ENCODE peak calls at places on chromosomes 1 and 21, in ten cellular contexts. V is IMR-90, W is astrocyte, G is colonic mucosa, H is fibroblast of lung, O is DND-41, C is MM.1S, X is neural progenitor cell, T is GM23248, R is mammary epithelial cell. M is an unnamed sample.

GRCh38 chr1:53987880-53988279 is 30.1 kb downstream of the LDLRAD1 start:
- DNase-seq in V (peak; percentile 24), W (no peak), G (no peak), H (peak; percentile 8), O (no peak), C (peak; percentile 39), X (no peak), T (peak; percentile 24), R (no peak), M (no peak)

GRCh38 chr21:32940079-32941014 is 85.4 kb upstream of the OLIG2 start:
- DNase-seq in V (peak; percentile 43), W (peak; percentile 10), G (peak; percentile 40), H (peak; percentile 52), O (peak; percentile 49), C (peak; percentile 79), X (peak; percentile 84), T (peak; percentile 65), R (peak; percentile 26), M (peak; percentile 71)

GRCh38 chr1:172135076-172135672 is 285.3 kb upstream of the C1orf105 start:
- DNase-seq in V (no peak), W (no peak), G (no peak), H (no peak), O (peak; percentile 10), C (peak; percentile 28), X (peak; percentile 31), T (no peak), R (no peak), M (no peak)

GRCh38 chr1:201505505-201505893 is 1.4 kb downstream of the CSRP1 start:
- DNase-seq in V (peak; percentile 76), W (peak; percentile 66), G (peak; percentile 79), H (peak; percentile 77), O (no peak), C (no peak), X (peak; percentile 77), T (peak; percentile 80), R (peak; percentile 74), M (peak; percentile 72)

GRCh38 chr1:245074232-245074747 is 80.5 kb upstream of the KIF26B start:
- DNase-seq in V (peak; percentile 74), W (peak; percentile 54), G (no peak), H (peak; percentile 33), O (no peak), C (no peak), X (peak; percentile 69), T (peak; percentile 46), R (peak; percentile 18), M (no peak)

GRCh38 chr1:161182214-161182613 is 4.9 kb upstream of the B4GALT3 start:
- DNase-seq in V (peak; percentile 60), W (peak; percentile 33), G (no peak), H (peak; percentile 62), O (no peak), C (peak; percentile 89), X (no peak), T (peak; percentile 84), R (peak; percentile 87), M (no peak)

GRCh38 chr1:82836246-82836645 is 1035.5 kb downstream of the ADGRL2 start:
- DNase-seq in V (no peak), W (no peak), G (no peak), H (no peak), O (no peak), C (no peak), X (no peak), T (peak; percentile 14), R (no peak), M (no peak)

GRCh38 chr1:151828931-151829330 is 2.7 kb downstream of the RORC start:
- DNase-seq in V (peak; percentile 11), W (peak; percentile 19), G (peak; percentile 57), H (no peak), O (peak; percentile 64), C (no peak), X (peak; percentile 88), T (peak; percentile 32), R (peak; percentile 69), M (peak; percentile 92)

GRCh38 chr1:197355248-197355995 is 87.4 kb downstream of the CRB1 start:
- DNase-seq in V (no peak), W (no peak), G (no peak), H (no peak), O (no peak), C (no peak), X (no peak), T (no peak), R (no peak), M (no peak)

GRCh38 chr1:214514819-214515383 is 36.5 kb downstream of the PTPN14 start:
- DNase-seq in V (no peak), W (no peak), G (no peak), H (no peak), O (no peak), C (no peak), X (peak; percentile 36), T (no peak), R (no peak), M (no peak)

GRCh38 chr1:44239961-44240371 is 26.7 kb downstream of the DMAP1 start:
- DNase-seq in V (no peak), W (no peak), G (no peak), H (peak; percentile 41), O (no peak), C (no peak), X (no peak), T (peak; percentile 8), R (no peak), M (no peak)

GRCh38 chr1:110477445-110477957 is 26.6 kb downstream of the PROK1 start:
- DNase-seq in V (no peak), W (no peak), G (peak; percentile 25), H (no peak), O (no peak), C (no peak), X (peak; percentile 28), T (no peak), R (no peak), M (peak; percentile 84)
- H3K9ac ChIP-seq in V (no peak overlapping the region), W (no peak overlapping the region), G (no peak overlapping the region), H (no peak overlapping the region), O (no peak overlapping the region), C (no peak overlapping the region), X (no peak overlapping the region), T (no peak overlapping the region), R (no peak overlapping the region), M (no peak overlapping the region)

GRCh38 chr1:107963601-107964396 is 1.2 kb downstream of the VAV3 start:
- DNase-seq in V (no peak), W (no peak), G (peak; percentile 25), H (peak; percentile 24), O (peak; percentile 76), C (peak; percentile 47), X (peak; percentile 41), T (peak; percentile 57), R (peak; percentile 21), M (peak; percentile 79)
- H3K4me3 ChIP-seq in V (no peak overlapping the region), W (peak overlapping the region; percentile 63), G (peak overlapping the region; percentile 40), H (peak overlapping the region; percentile 34), O (peak overlapping the region; percentile 81), C (peak overlapping the region; percentile 71), X (peak overlapping the region; percentile 73), T (peak overlapping the region; percentile 64), R (peak overlapping the region; percentile 13), M (peak overlapping the region; percentile 84)

GRCh38 chr1:3978928-3979325 is 78.9 kb upstream of the C1orf174 start:
- DNase-seq in V (no peak), W (no peak), G (no peak), H (no peak), O (no peak), C (no peak), X (no peak), T (no peak), R (no peak), M (no peak)
- H3K9me3 ChIP-seq in V (peaks cover 59% of the 10 kb centered on the region), W (peaks cover 11% of the 10 kb centered on the region), G (no peaks in the 10 kb centered on the region), H (peaks cover 2% of the 10 kb centered on the region), O (no peaks in the 10 kb centered on the region), C (no peaks in the 10 kb centered on the region), X (no peaks in the 10 kb centered on the region), T (no peaks in the 10 kb centered on the region), R (peaks cover 13% of the 10 kb centered on the region), M (no peaks in the 10 kb centered on the region)

DNA sequence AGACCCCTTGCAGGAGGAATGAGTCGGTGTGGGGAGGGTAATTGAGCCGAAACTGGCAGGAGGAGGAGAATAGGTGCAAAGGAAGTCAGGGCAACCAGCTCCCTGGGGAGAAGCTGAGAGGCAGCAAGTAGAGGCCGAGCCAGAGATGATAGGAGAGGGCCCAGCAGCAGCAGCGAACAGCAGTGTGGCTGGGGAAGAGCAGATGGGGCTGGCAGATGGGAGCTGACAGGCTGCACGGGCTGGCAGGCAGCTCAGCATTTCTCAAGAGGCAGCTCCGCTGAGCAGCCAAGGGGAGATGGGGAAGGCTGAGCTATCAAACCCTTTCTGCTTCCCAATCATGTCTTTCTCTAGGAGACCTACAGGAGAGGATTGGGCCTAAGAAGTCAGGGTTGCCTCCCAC is 158.2 kb downstream of the TRIM33 start:
- DNase-seq in V (no peak), W (no peak), G (no peak), H (peak; percentile 31), O (peak; percentile 72), C (no peak), X (no peak), T (peak; percentile 13), R (no peak), M (no peak)
- H3K9ac ChIP-seq in V (no peak overlapping the region), W (no peak overlapping the region), G (no peak overlapping the region), H (no peak overlapping the region), O (no peak overlapping the region), C (no peak overlapping the region), X (no peak overlapping the region), T (no peak overlapping the region), R (no peak overlapping the region), M (no peak overlapping the region)

GRCh38 chr1:61004269-61005003 is 77.9 kb upstream of the NFIA start:
- DNase-seq in V (no peak), W (no peak), G (no peak), H (no peak), O (no peak), C (no peak), X (no peak), T (no peak), R (peak; percentile 14), M (no peak)

GRCh38 chr1:61000327-61000726 is 82.0 kb upstream of the NFIA start:
- DNase-seq in V (no peak), W (no peak), G (no peak), H (no peak), O (no peak), C (no peak), X (no peak), T (no peak), R (no peak), M (no peak)

GRCh38 chr1:61007534-61008364 is 74.6 kb upstream of the NFIA start:
- DNase-seq in V (no peak), W (no peak), G (no peak), H (no peak), O (no peak), C (no peak), X (peak; percentile 49), T (no peak), R (no peak), M (no peak)

GRCh38 chr1:61011514-61012263 is 70.7 kb upstream of the NFIA start:
- DNase-seq in V (no peak), W (no peak), G (no peak), H (no peak), O (no peak), C (no peak), X (no peak), T (no peak), R (no peak), M (no peak)

GRCh38 chr1:61005572-61006386 is 76.6 kb upstream of the NFIA start:
- DNase-seq in V (no peak), W (no peak), G (no peak), H (no peak), O (no peak), C (no peak), X (peak; percentile 83), T (no peak), R (no peak), M (peak; percentile 87)
- H3K4me3 ChIP-seq in V (no peak overlapping the region), W (no peak overlapping the region), G (no peak overlapping the region), H (no peak overlapping the region), O (no peak overlapping the region), C (no peak overlapping the region), X (peak overlapping the region; percentile 3), T (no peak overlapping the region), R (no peak overlapping the region), M (no peak overlapping the region)